ENCODE peak calls at places on chromosome 4, in ten cellular contexts. O is activated CD4-positive, alpha-beta T cell treated with anti-CD3 and anti-CD28 coated beads, Interleukin-2, amount 50 U/mL, for 1 hour; H is activated CD8-positive, alpha-beta memory T cell treated with anti-CD3 and anti-CD28 coated beads for 48 hours; S is GM19239; K is M059J; C is posterior vena cava; E is stimulated activated naive B cell treated with anti-CD40 and anti-IgM and Interleukin-4, amounts not matched to agents 10 μg/mL and 1 μg/mL and 100 μg/mL, for 72 hours; R is omental fat pad; M is NCI-H146; D is stimulated activated CD4-positive, alpha-beta T cell treated with anti-CD3 and anti-CD28 coated beads, Interleukin-2, amount 100 ng/mL, for 48 hours. B is an unnamed sample.

GRCh38 chr4:28313729-28314713 is 1453.4 kb downstream of the STIM2 start:
- DNase-seq in H (no peak), M (no peak), S (no peak), K (peak), C (no peak), O (no peak), E (no peak), D (no peak), R (no peak), B (no peak)

GRCh38 chr4:138741366-138741765 is 274.2 kb upstream of the NOCT start:
- DNase-seq in D (no peak), O (no peak), H (no peak), M (peak), S (no peak), E (no peak), K (no peak), R (no peak), C (no peak), B (no peak)

GRCh38 chr4:65089666-65090065 is 580.6 kb downstream of the EPHA5 start:
- DNase-seq in H (no peak), D (no peak), C (no peak), S (no peak), E (no peak), M (peak), R (no peak), O (no peak), K (peak), B (no peak)

GRCh38 chr4:109745830-109746229 is 16.0 kb upstream of the PLA2G12A start:
- DNase-seq in M (no peak), K (no peak), E (no peak), S (no peak), H (no peak), D (no peak), C (no peak), R (no peak), O (no peak), B (no peak)

GRCh38 chr4:74189331-74190043 is 31.6 kb downstream of the MTHFD2L start:
- DNase-seq in K (peak), D (no peak), M (peak), C (no peak), S (no peak), E (no peak), O (no peak), H (no peak), R (no peak), B (peak)

GRCh38 chr4:154208424-154208823 is 283.2 kb downstream of the DCHS2 start:
- DNase-seq in S (no peak), C (no peak), K (peak), M (no peak), E (no peak), R (no peak), H (no peak), D (no peak), O (no peak), B (no peak)

GRCh38 chr4:72468904-72469502 is 100.0 kb downstream of the ADAMTS3 start:
- DNase-seq in K (peak), S (no peak), O (no peak), D (no peak), H (no peak), E (no peak), R (no peak), C (no peak), M (no peak), B (no peak)

GRCh38 chr4:92406488-92406887 is 102.7 kb downstream of the GRID2 start:
- DNase-seq in M (no peak), O (no peak), R (no peak), H (no peak), C (no peak), S (no peak), E (no peak), K (no peak), D (no peak), B (no peak)

GRCh38 chr4:32472918-32473317 is 1752.7 kb downstream of the PCDH7 start:
- DNase-seq in M (no peak), S (no peak), D (no peak), K (peak), C (no peak), O (no peak), H (no peak), E (no peak), R (no peak), B (no peak)

GRCh38 chr4:78149737-78150136 is 92.6 kb downstream of the FRAS1 start:
- DNase-seq in C (no peak), M (no peak), K (no peak), D (no peak), R (no peak), H (no peak), E (no peak), O (no peak), S (no peak), B (no peak)